ENCODE peak calls at places on chromosomes 16 and 17, in ten cellular contexts. One of them, this sample, is unnamed.
A peak's percentile ranks its signal among the peaks of the same experiment; 100 is the strongest.

GRCh38 chr17:38617967-38618760 is 12.4 kb upstream of the SRCIN1 start:
- DNase-seq in PC-3: no peak
- DNase-seq in uterus: no peak
- DNase-seq in MM.1S: no peak
- DNase-seq in A673: no peak
- DNase-seq in pancreas: no peak
- DNase-seq in CD4-positive, alpha-beta T cell: no peak
- DNase-seq in stomach: no peak
- DNase-seq in lower lobe of right lung: no peak
- DNase-seq in IMR-90: no peak
- DNase-seq in this sample: no peak

GRCh38 chr16:66920924-66921680 is 2.4 kb upstream of the CDH16 start:
- DNase-seq in IMR-90: no peak
- DNase-seq in pancreas: no peak
- DNase-seq in lower lobe of right lung: no peak
- DNase-seq in PC-3: no peak
- DNase-seq in MM.1S: no peak
- DNase-seq in stomach: no peak
- DNase-seq in CD4-positive, alpha-beta T cell: no peak
- DNase-seq in uterus: no peak
- DNase-seq in A673: no peak
- DNase-seq in this sample: no peak

GRCh38 chr17:19270951-19271611 is 33.9 kb downstream of the EPN2 start:
- DNase-seq in stomach: no peak
- DNase-seq in CD4-positive, alpha-beta T cell: no peak
- DNase-seq in PC-3: no peak
- DNase-seq in lower lobe of right lung: no peak
- DNase-seq in MM.1S: no peak
- DNase-seq in A673: no peak
- DNase-seq in IMR-90: no peak
- DNase-seq in pancreas: no peak
- DNase-seq in uterus: no peak
- DNase-seq in this sample: no peak

GRCh38 chr17:47295037-47295873 is 28.5 kb upstream of the EFCAB13 start:
- DNase-seq in stomach: no peak
- DNase-seq in pancreas: no peak
- DNase-seq in uterus: no peak
- DNase-seq in IMR-90: no peak
- DNase-seq in CD4-positive, alpha-beta T cell: no peak
- DNase-seq in A673: no peak
- DNase-seq in PC-3: no peak
- DNase-seq in MM.1S: no peak
- DNase-seq in lower lobe of right lung: no peak
- DNase-seq in this sample: no peak

GRCh38 chr16:68131813-68132706 is 46.9 kb downstream of the NFATC3 start:
- DNase-seq in PC-3: no peak
- DNase-seq in A673: no peak
- DNase-seq in pancreas: no peak
- DNase-seq in lower lobe of right lung: no peak
- DNase-seq in stomach: no peak
- DNase-seq in MM.1S: no peak
- DNase-seq in IMR-90: no peak
- DNase-seq in uterus: no peak
- DNase-seq in CD4-positive, alpha-beta T cell: no peak
- DNase-seq in this sample: no peak

GRCh38 chr16:85382717-85383118 is 230.4 kb upstream of the GSE1 start:
- DNase-seq in lower lobe of right lung: peak; percentile 31
- DNase-seq in PC-3: no peak
- DNase-seq in stomach: no peak
- DNase-seq in MM.1S: no peak
- DNase-seq in A673: no peak
- DNase-seq in uterus: no peak
- DNase-seq in pancreas: no peak
- DNase-seq in CD4-positive, alpha-beta T cell: no peak
- DNase-seq in IMR-90: no peak
- DNase-seq in this sample: no peak

GRCh38 chr16:73510852-73511251 is 462.9 kb upstream of the ZFHX3 start:
- DNase-seq in lower lobe of right lung: no peak
- DNase-seq in IMR-90: no peak
- DNase-seq in PC-3: no peak
- DNase-seq in CD4-positive, alpha-beta T cell: no peak
- DNase-seq in uterus: no peak
- DNase-seq in A673: no peak
- DNase-seq in MM.1S: no peak
- DNase-seq in stomach: no peak
- DNase-seq in pancreas: no peak
- DNase-seq in this sample: no peak

GRCh38 chr17:74748279-74748528 is 224 bp upstream of the NHERF1 start:
- DNase-seq in stomach: no peak
- DNase-seq in pancreas: no peak
- DNase-seq in PC-3: no peak
- DNase-seq in A673: no peak
- DNase-seq in CD4-positive, alpha-beta T cell: peak; percentile 79
- DNase-seq in uterus: no peak
- DNase-seq in lower lobe of right lung: no peak
- DNase-seq in MM.1S: no peak
- DNase-seq in IMR-90: no peak
- DNase-seq in this sample: no peak

GRCh38 chr16:50509521-50510341 is 38.5 kb upstream of the NKD1 start:
- DNase-seq in MM.1S: no peak
- DNase-seq in IMR-90: peak; percentile 6
- DNase-seq in stomach: peak; percentile 31
- DNase-seq in lower lobe of right lung: no peak
- DNase-seq in A673: peak; percentile 35
- DNase-seq in pancreas: no peak
- DNase-seq in CD4-positive, alpha-beta T cell: no peak
- DNase-seq in uterus: no peak
- DNase-seq in PC-3: peak; percentile 46
- DNase-seq in this sample: no peak

GRCh38 chr16:74309789-74310781 is 13.5 kb downstream of the PSMD7 start:
- DNase-seq in IMR-90: peak; percentile 56
- DNase-seq in PC-3: peak; percentile 55
- DNase-seq in A673: peak; percentile 73
- DNase-seq in pancreas: no peak
- DNase-seq in CD4-positive, alpha-beta T cell: no peak
- DNase-seq in lower lobe of right lung: no peak
- DNase-seq in stomach: no peak
- DNase-seq in MM.1S: peak; percentile 10
- DNase-seq in uterus: no peak
- DNase-seq in this sample: peak; percentile 65

GRCh38 chr16:19223235-19223847 is 55.3 kb downstream of the SYT17 start:
- DNase-seq in IMR-90: peak; percentile 4
- DNase-seq in PC-3: peak; percentile 77
- DNase-seq in lower lobe of right lung: no peak
- DNase-seq in A673: peak; percentile 56
- DNase-seq in MM.1S: peak; percentile 30
- DNase-seq in uterus: no peak
- DNase-seq in pancreas: no peak
- DNase-seq in stomach: peak; percentile 81
- DNase-seq in CD4-positive, alpha-beta T cell: no peak
- DNase-seq in this sample: no peak
- TF ChIP-seq CTCF in IMR-90: peak; percentile 33
- TF ChIP-seq CTCF in PC-3: peak; percentile 83
- TF ChIP-seq CTCF in lower lobe of right lung: peak; percentile 64
- TF ChIP-seq CTCF in A673: peak; percentile 90
- TF ChIP-seq CTCF in MM.1S: peak; percentile 84
- TF ChIP-seq CTCF in uterus: no peak
- TF ChIP-seq CTCF in pancreas: peak; percentile 53
- TF ChIP-seq CTCF in stomach: peak; percentile 44
- TF ChIP-seq CTCF in CD4-positive, alpha-beta T cell: no peak
- TF ChIP-seq CTCF in this sample: peak; percentile 43

DNA sequence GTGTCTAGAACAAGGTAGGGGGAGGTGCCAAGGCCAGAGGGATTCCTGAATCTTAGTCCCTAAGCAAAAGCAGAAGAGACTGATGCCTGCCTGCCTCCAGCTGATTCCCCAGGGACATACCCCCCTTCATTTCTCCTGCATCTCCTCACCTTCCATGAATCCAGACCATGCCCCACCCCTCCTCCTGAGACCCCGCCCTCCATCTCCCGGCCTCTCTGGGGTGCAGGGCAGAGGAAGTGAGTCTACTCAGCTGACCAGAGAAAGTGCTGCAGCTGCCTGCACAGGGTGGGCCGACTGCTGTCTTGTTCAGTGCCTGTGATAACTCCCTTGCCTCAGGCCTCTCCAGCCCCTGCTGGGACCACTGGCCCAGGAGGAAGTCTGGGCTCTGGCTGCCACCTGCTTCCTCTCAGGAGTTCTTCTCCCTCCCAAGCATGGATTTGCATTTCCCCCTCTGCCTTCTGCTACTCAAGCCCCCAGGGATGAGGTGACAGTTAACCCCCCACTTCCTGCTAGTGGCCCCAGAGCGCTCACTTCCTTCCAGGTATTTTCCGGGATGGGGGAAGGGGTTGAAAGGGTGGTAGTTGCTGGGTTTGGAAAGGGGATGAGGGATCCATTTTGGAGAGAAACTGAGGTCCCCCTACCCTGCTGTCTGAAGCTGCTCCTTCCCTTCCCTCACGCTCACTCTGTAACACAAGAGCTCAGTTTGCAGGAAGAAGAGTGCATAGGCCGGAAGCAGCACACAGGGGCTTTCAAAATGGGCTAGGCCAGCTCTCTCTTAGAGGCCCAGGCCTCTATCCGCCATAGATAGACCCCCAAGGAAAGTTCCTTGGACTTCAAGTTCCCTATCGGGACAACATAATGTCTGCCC is 10.5 kb upstream of the TSPOAP1 start:
- DNase-seq in PC-3: no peak
- DNase-seq in lower lobe of right lung: peak; percentile 81
- DNase-seq in pancreas: no peak
- DNase-seq in A673: no peak
- DNase-seq in MM.1S: peak; percentile 86
- DNase-seq in IMR-90: peak; percentile 88
- DNase-seq in uterus: no peak
- DNase-seq in CD4-positive, alpha-beta T cell: no peak
- DNase-seq in stomach: no peak
- DNase-seq in this sample: no peak
- H3K27ac ChIP-seq in PC-3: no peak overlapping the region
- H3K27ac ChIP-seq in lower lobe of right lung: peak overlapping the region; percentile 95
- H3K27ac ChIP-seq in pancreas: peak overlapping the region; percentile 83
- H3K27ac ChIP-seq in A673: no peak overlapping the region
- H3K27ac ChIP-seq in MM.1S: peak overlapping the region; percentile 100
- H3K27ac ChIP-seq in IMR-90: peak overlapping the region; percentile 98
- H3K27ac ChIP-seq in uterus: peak overlapping the region; percentile 60
- H3K27ac ChIP-seq in CD4-positive, alpha-beta T cell: peak overlapping the region; percentile 98
- H3K27ac ChIP-seq in stomach: peak overlapping the region; percentile 87
- H3K27ac ChIP-seq in this sample: no peak overlapping the region

GRCh38 chr16:60107467-60107866 is 1373.4 kb upstream of the GOT2 start:
- DNase-seq in uterus: no peak
- DNase-seq in IMR-90: no peak
- DNase-seq in CD4-positive, alpha-beta T cell: no peak
- DNase-seq in lower lobe of right lung: no peak
- DNase-seq in MM.1S: no peak
- DNase-seq in PC-3: peak; percentile 7
- DNase-seq in A673: no peak
- DNase-seq in stomach: no peak
- DNase-seq in pancreas: no peak
- DNase-seq in this sample: no peak
- TF ChIP-seq CTCF in uterus: no peak
- TF ChIP-seq CTCF in IMR-90: no peak
- TF ChIP-seq CTCF in CD4-positive, alpha-beta T cell: no peak
- TF ChIP-seq CTCF in lower lobe of right lung: no peak
- TF ChIP-seq CTCF in MM.1S: no peak
- TF ChIP-seq CTCF in PC-3: no peak
- TF ChIP-seq CTCF in A673: no peak
- TF ChIP-seq CTCF in stomach: no peak
- TF ChIP-seq CTCF in pancreas: no peak
- TF ChIP-seq CTCF in this sample: no peak

DNA sequence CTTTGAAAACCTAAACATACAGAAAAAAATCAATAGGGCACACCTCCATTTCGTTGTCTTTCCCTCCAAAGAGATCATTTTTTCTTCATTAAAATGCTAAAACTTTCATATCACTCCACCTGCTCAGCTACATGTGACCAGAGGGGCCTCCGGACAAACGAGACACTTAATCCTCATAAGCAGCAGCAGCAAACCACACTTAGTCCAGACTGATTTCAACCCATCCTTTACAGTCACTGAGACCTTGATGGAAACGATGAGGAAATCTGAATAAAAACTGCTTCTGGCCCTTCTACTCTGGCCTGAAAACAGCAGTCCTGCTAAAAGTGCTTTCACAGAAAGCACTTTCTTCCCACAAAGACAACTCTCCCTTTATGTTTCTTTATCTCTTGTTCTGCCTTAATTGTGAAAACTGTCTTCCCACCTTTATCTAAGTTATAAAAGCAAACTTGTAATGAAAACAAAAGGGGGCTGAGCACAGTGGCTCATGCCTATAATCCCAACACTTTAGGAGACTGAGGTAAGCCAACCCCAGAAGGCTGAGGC is 4.6 kb downstream of the ANKRD11 start:
- DNase-seq in IMR-90: no peak
- DNase-seq in CD4-positive, alpha-beta T cell: no peak
- DNase-seq in A673: no peak
- DNase-seq in pancreas: no peak
- DNase-seq in uterus: no peak
- DNase-seq in lower lobe of right lung: no peak
- DNase-seq in stomach: no peak
- DNase-seq in MM.1S: no peak
- DNase-seq in PC-3: no peak
- DNase-seq in this sample: no peak
- H3K27ac ChIP-seq in IMR-90: no peak overlapping the region
- H3K27ac ChIP-seq in CD4-positive, alpha-beta T cell: peak overlapping the region; percentile 79
- H3K27ac ChIP-seq in A673: no peak overlapping the region
- H3K27ac ChIP-seq in pancreas: no peak overlapping the region
- H3K27ac ChIP-seq in uterus: no peak overlapping the region
- H3K27ac ChIP-seq in lower lobe of right lung: no peak overlapping the region
- H3K27ac ChIP-seq in stomach: peak overlapping the region; percentile 49
- H3K27ac ChIP-seq in MM.1S: peak overlapping the region; percentile 24
- H3K27ac ChIP-seq in PC-3: no peak overlapping the region
- H3K27ac ChIP-seq in this sample: peak overlapping the region; percentile 38

GRCh38 chr17:79742589-79742918 is 11.8 kb downstream of the ENPP7 start:
- DNase-seq in stomach: no peak
- DNase-seq in MM.1S: no peak
- DNase-seq in pancreas: no peak
- DNase-seq in A673: no peak
- DNase-seq in CD4-positive, alpha-beta T cell: no peak
- DNase-seq in lower lobe of right lung: no peak
- DNase-seq in PC-3: no peak
- DNase-seq in IMR-90: no peak
- DNase-seq in uterus: no peak
- DNase-seq in this sample: no peak
- TF ChIP-seq CTCF in stomach: no peak
- TF ChIP-seq CTCF in MM.1S: no peak
- TF ChIP-seq CTCF in pancreas: no peak
- TF ChIP-seq CTCF in A673: no peak
- TF ChIP-seq CTCF in CD4-positive, alpha-beta T cell: no peak
- TF ChIP-seq CTCF in lower lobe of right lung: no peak
- TF ChIP-seq CTCF in PC-3: no peak
- TF ChIP-seq CTCF in IMR-90: no peak
- TF ChIP-seq CTCF in uterus: no peak
- TF ChIP-seq CTCF in this sample: no peak

This sample was measured in RWPE1.